ENCODE peak calls at places on chromosomes 1 and 21, in seven cellular contexts. U is psoas muscle, M is AG04450, O is Peyer's patch, I is astrocyte of the spinal cord, X is tibial artery, S is fibroblast of pulmonary artery. D is an unnamed sample.

GRCh38 chr1:46556822-46557221 is 5.4 kb upstream of the KNCN start:
- DNase-seq in I (peak; percentile 42), O (no peak), M (no peak), U (no peak), S (peak; percentile 50), X (no peak), D (peak; percentile 2)

GRCh38 chr21:46095106-46095719 is 2.7 kb upstream of the COL6A2 start:
- DNase-seq in M (no peak), S (no peak), U (peak; percentile 33), I (no peak), O (no peak), X (no peak), D (peak; percentile 26)

GRCh38 chr1:54995013-54995760 is 3.5 kb upstream of the BSND start:
- DNase-seq in S (no peak), X (no peak), U (no peak), M (no peak), O (no peak), I (no peak), D (no peak)

GRCh38 chr1:160726498-160727391 is 12.3 kb upstream of the SLAMF7 start:
- DNase-seq in M (peak; percentile 15), S (peak; percentile 84), O (peak; percentile 53), U (no peak), I (peak; percentile 65), X (peak; percentile 24), D (no peak)

GRCh38 chr1:208054885-208055507 is 144.1 kb upstream of the CD34 start:
- DNase-seq in M (no peak), I (no peak), S (no peak), X (no peak), U (no peak), O (no peak), D (no peak)

GRCh38 chr1:52348704-52349301 is 17.2 kb downstream of the CC2D1B start:
- DNase-seq in U (no peak), M (no peak), S (peak; percentile 44), I (peak; percentile 30), X (no peak), O (no peak), D (peak; percentile 44)

GRCh38 chr1:6353605-6353947 is 40.0 kb downstream of the ACOT7 start:
- DNase-seq in M (no peak), X (no peak), S (no peak), U (no peak), O (no peak), I (no peak), D (no peak)

GRCh38 chr1:207985996-207986395 is 75.1 kb upstream of the CD34 start:
- DNase-seq in X (no peak), I (no peak), S (no peak), M (no peak), U (no peak), O (no peak), D (no peak)

GRCh38 chr1:173084292-173084691 is 33.6 kb upstream of the TNFSF18 start:
- DNase-seq in S (no peak), X (no peak), M (no peak), U (no peak), O (no peak), I (no peak), D (no peak)

GRCh38 chr1:14997646-14998276 is 155.8 kb upstream of the TMEM51 start:
- DNase-seq in X (no peak), I (no peak), M (no peak), S (no peak), O (no peak), U (no peak), D (no peak)

DNA sequence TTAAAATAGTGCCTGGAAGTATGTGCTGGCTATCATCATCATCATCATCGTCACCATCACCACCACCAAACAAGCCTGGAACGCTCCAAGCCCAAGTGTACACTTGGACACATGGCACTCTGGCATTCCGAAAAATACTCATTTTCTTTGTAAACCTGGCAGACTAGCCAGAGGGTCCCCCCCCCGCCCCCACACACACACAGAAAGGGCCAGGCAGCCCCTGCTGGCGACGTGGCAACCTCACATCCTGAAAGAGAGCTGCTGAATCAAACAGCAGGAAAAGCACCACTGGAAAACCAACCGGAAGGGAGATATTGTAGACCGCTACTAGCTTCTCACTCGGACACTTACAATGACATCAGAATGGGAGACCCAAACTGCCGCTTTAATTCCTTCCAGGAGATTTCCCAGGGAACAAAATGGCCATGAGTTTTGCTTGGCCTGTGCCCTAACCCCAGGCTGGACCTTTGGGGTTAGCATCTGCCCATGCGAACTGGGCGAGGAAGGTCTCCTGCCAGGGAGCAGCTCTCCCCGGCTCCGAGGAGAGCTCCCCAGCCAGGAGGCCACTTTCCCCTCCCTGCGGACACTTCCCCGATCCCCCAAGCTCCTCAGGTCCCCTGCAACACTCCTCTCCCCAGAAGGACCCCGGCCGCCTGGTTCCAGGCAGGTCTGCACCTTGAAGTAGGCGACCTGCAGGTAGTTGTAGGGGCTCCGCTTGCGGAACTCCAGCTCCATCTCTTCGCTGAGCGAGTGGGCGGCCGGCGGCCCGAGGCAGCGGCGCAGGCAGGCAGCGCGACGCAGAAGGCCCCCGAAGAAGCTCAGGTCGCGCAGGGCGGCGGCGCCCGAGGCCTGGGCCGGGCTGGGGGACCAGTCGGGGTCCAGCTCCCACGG is 751 bp downstream of the P3H1 start:
- DNase-seq in O (peak; percentile 18), X (peak; percentile 44), S (peak; percentile 80), U (peak; percentile 49), M (peak; percentile 64), I (peak; percentile 82), D (peak; percentile 78)
- TF ChIP-seq CTCF in O (peak; percentile 24), X (peak; percentile 42), S (peak; percentile 60), U (peak; percentile 39), M (peak; percentile 63), I (peak; percentile 67), D (peak; percentile 41)

GRCh38 chr1:2447274-2448097 is 28.6 kb upstream of the PLCH2 start:
- DNase-seq in S (no peak), O (no peak), M (no peak), I (no peak), U (no peak), X (no peak), D (no peak)

GRCh38 chr1:2446861-2447260 is 29.2 kb upstream of the PLCH2 start:
- DNase-seq in M (no peak), X (no peak), U (no peak), I (no peak), S (no peak), O (no peak), D (no peak)

GRCh38 chr1:2445162-2445822 is 30.8 kb upstream of the PLCH2 start:
- DNase-seq in I (no peak), O (no peak), M (no peak), U (no peak), X (no peak), S (no peak), D (no peak)

GRCh38 chr1:2445823-2446215 is 30.3 kb upstream of the PLCH2 start:
- DNase-seq in I (no peak), U (no peak), O (no peak), M (no peak), X (no peak), S (no peak), D (no peak)

GRCh38 chr1:2446394-2446793 is 29.7 kb upstream of the PLCH2 start:
- DNase-seq in O (no peak), M (no peak), U (no peak), X (no peak), I (no peak), S (no peak), D (no peak)
- H3K4me3 ChIP-seq in O (no peak overlapping the region), M (no peak overlapping the region), U (no peak overlapping the region), X (no peak overlapping the region), I (no peak overlapping the region), S (no peak overlapping the region), D (no peak overlapping the region)

GRCh38 chr1:23745515-23745914 is 2.2 kb downstream of the ELOA start:
- DNase-seq in M (no peak), U (no peak), X (no peak), I (peak; percentile 18), O (no peak), S (peak; percentile 58), D (no peak)
- TF ChIP-seq CTCF in M (peak; percentile 58), U (peak; percentile 37), X (no peak), I (peak; percentile 42), O (peak; percentile 40), S (peak; percentile 52), D (peak; percentile 35)

GRCh38 chr1:34865981-34866761 is 6.6 kb upstream of the SMIM12 start:
- DNase-seq in O (peak; percentile 92), X (peak; percentile 77), S (peak; percentile 77), M (peak; percentile 24), I (peak; percentile 65), U (peak; percentile 87), D (peak; percentile 95)

GRCh38 chr1:34866762-34867109 is 7.2 kb upstream of the SMIM12 start:
- DNase-seq in M (no peak), X (no peak), U (no peak), I (no peak), S (no peak), O (no peak), D (no peak)

GRCh38 chr1:34867421-34867820 is 7.9 kb upstream of the SMIM12 start:
- DNase-seq in X (peak; percentile 32), I (no peak), S (no peak), M (no peak), U (no peak), O (no peak), D (no peak)

GRCh38 chr1:34864759-34865158 is 5.2 kb upstream of the SMIM12 start:
- DNase-seq in I (no peak), S (no peak), U (no peak), X (no peak), M (no peak), O (no peak), D (no peak)

GRCh38 chr1:34865573-34865972 is 6.0 kb upstream of the SMIM12 start:
- DNase-seq in O (no peak), U (no peak), I (no peak), S (no peak), X (no peak), M (no peak), D (peak; percentile 67)
- H3K4me3 ChIP-seq in O (peak overlapping the region; percentile 79), U (peak overlapping the region; percentile 81), I (peak overlapping the region; percentile 67), S (peak overlapping the region; percentile 66), X (peak overlapping the region; percentile 87), M (peak overlapping the region; percentile 74), D (peak overlapping the region; percentile 89)